ENCODE peak calls at places on chromosomes 12 and 14, in six cellular contexts. U, Z, R, X, O and I are unnamed samples.

GRCh38 chr12:14422516-14423230 is 57.2 kb downstream of the ATF7IP start:
- DNase-seq in U (no peak), Z (no peak), R (no peak), X (no peak), O (no peak), I (no peak)

GRCh38 chr12:54357802-54358619 is 6.3 kb downstream of the GPR84 start:
- DNase-seq in U (no peak), Z (peak; percentile 41), R (peak; percentile 26), X (no peak), O (no peak), I (peak; percentile 75)

GRCh38 chr12:116559330-116560080 is at the start of gene MAP1LC3B2:
- DNase-seq in U (no peak), Z (no peak), R (no peak), X (peak; percentile 84), O (peak; percentile 60), I (peak; percentile 87)

GRCh38 chr14:102155150-102155549 is 15.5 kb downstream of the WDR20 start:
- DNase-seq in U (no peak), Z (no peak), R (no peak), X (peak; percentile 16), O (no peak), I (peak; percentile 80)

GRCh38 chr14:50560929-50561280 is 960 bp downstream of the ATL1 start:
- DNase-seq in U (peak; percentile 81), Z (peak; percentile 56), R (peak; percentile 34), X (peak; percentile 69), O (peak; percentile 79), I (peak; percentile 71)

GRCh38 chr12:13472690-13473089 is 276.2 kb downstream of the EMP1 start:
- DNase-seq in U (no peak), Z (no peak), R (no peak), X (no peak), O (no peak), I (no peak)

GRCh38 chr14:61253064-61253753 is 27.9 kb downstream of the TMEM30B start:
- DNase-seq in U (no peak), Z (no peak), R (no peak), X (no peak), O (no peak), I (no peak)

GRCh38 chr14:67269338-67270060 is 28.3 kb downstream of the PALS1 start:
- DNase-seq in U (no peak), Z (no peak), R (no peak), X (peak; percentile 93), O (no peak), I (peak; percentile 85)

GRCh38 chr12:107530706-107531105 is 154.9 kb upstream of the PWP1 start:
- DNase-seq in U (no peak), Z (no peak), R (no peak), X (no peak), O (no peak), I (no peak)

GRCh38 chr12:24252580-24252979 is 303.1 kb upstream of the SOX5 start:
- DNase-seq in U (no peak), Z (no peak), R (no peak), X (no peak), O (no peak), I (no peak)

GRCh38 chr12:6552140-6552551 is 3.7 kb downstream of the IFFO1 start:
- DNase-seq in U (peak; percentile 76), Z (no peak), R (no peak), X (no peak), O (no peak), I (peak; percentile 51)

GRCh38 chr14:23922545-23922944 is 31.0 kb upstream of the DHRS4 start:
- DNase-seq in U (no peak), Z (no peak), R (no peak), X (no peak), O (no peak), I (no peak)

GRCh38 chr12:28104893-28105864 is 85.1 kb upstream of the CCDC91 start:
- DNase-seq in U (no peak), Z (no peak), R (no peak), X (peak; percentile 15), O (no peak), I (peak; percentile 21)

GRCh38 chr12:102067574-102068258 is 5.9 kb upstream of the WASHC3 start:
- DNase-seq in U (no peak), Z (no peak), R (no peak), X (no peak), O (no peak), I (no peak)

GRCh38 chr14:76091036-76091435 is 60.7 kb upstream of the GPATCH2L start:
- DNase-seq in U (peak; percentile 45), Z (no peak), R (no peak), X (no peak), O (peak; percentile 19), I (no peak)

GRCh38 chr14:34340226-34340625 is 121.8 kb downstream of the SPTSSA start:
- DNase-seq in U (no peak), Z (no peak), R (no peak), X (peak; percentile 79), O (no peak), I (no peak)

GRCh38 chr12:122067966-122068365 is 10.6 kb upstream of the MLXIP start:
- DNase-seq in U (peak; percentile 48), Z (no peak), R (no peak), X (peak; percentile 93), O (no peak), I (peak; percentile 75)

GRCh38 chr14:84209021-84209420 is 1320.9 kb upstream of the FLRT2 start:
- DNase-seq in U (no peak), Z (no peak), R (no peak), X (no peak), O (no peak), I (no peak)

GRCh38 chr12:27179399-27180214 is 64.5 kb upstream of the STK38L start:
- DNase-seq in U (no peak), Z (no peak), R (peak; percentile 58), X (peak; percentile 92), O (peak; percentile 42), I (peak; percentile 93)

GRCh38 chr14:51157012-51157411 is 62.1 kb upstream of the TRIM9 start:
- DNase-seq in U (no peak), Z (peak; percentile 9), R (peak; percentile 3), X (peak; percentile 38), O (no peak), I (peak; percentile 18)

GRCh38 chr12:44875417-44875953 is 630 bp downstream of the NELL2 start:
- DNase-seq in U (no peak), Z (peak; percentile 24), R (no peak), X (peak; percentile 1), O (no peak), I (no peak)

GRCh38 chr14:67999290-67999689 is 179.7 kb downstream of the RAD51B start:
- DNase-seq in U (no peak), Z (no peak), R (no peak), X (peak; percentile 57), O (no peak), I (peak; percentile 31)

GRCh38 chr12:89162704-89163261 is 189.5 kb downstream of the DUSP6 start:
- DNase-seq in U (no peak), Z (no peak), R (no peak), X (peak; percentile 99), O (peak; percentile 18), I (peak; percentile 97)

GRCh38 chr12:25151476-25151875 is 43.5 kb downstream of the DNAI7 start:
- DNase-seq in U (no peak), Z (no peak), R (no peak), X (peak; percentile 99), O (peak; percentile 16), I (peak; percentile 98)

GRCh38 chr12:28583771-28584261 is 393.6 kb downstream of the CCDC91 start:
- DNase-seq in U (no peak), Z (no peak), R (no peak), X (peak; percentile 19), O (no peak), I (peak; percentile 88)